ENCODE peak calls at places on chromosomes 6 and 20, in ten cellular contexts. Q, M, S, K, Z, E, G, N, H and L are unnamed samples.

GRCh38 chr6:119308048-119308570 is 41.5 kb downstream of the MAN1A1 start:
- DNase-seq in Q (no peak), M (peak), S (peak), K (no peak), Z (no peak), E (peak), G (no peak), N (no peak), H (peak), L (no peak)

GRCh38 chr6:160462551-160463109 is 114.5 kb downstream of the SLC22A3 start:
- DNase-seq in Q (no peak), M (peak), S (peak), K (peak), Z (no peak), E (peak), G (no peak), N (no peak), H (peak), L (no peak)

GRCh38 chr20:31517373-31517772 is 3.1 kb downstream of the HM13 start:
- DNase-seq in Q (peak), M (peak), S (peak), K (no peak), Z (peak), E (peak), G (peak), N (peak), H (peak), L (peak)

GRCh38 chr20:8330785-8331699 is 199.0 kb downstream of the PLCB1 start:
- DNase-seq in Q (no peak), M (no peak), S (no peak), K (no peak), Z (no peak), E (no peak), G (no peak), N (no peak), H (no peak), L (no peak)

GRCh38 chr20:47233333-47234188 is 122.9 kb downstream of the ZMYND8 start:
- DNase-seq in Q (no peak), M (peak), S (no peak), K (no peak), Z (no peak), E (peak), G (no peak), N (no peak), H (peak), L (no peak)

GRCh38 chr20:38113401-38114325 is 51.4 kb downstream of the TGM2 start:
- DNase-seq in Q (peak), M (no peak), S (no peak), K (no peak), Z (no peak), E (no peak), G (no peak), N (peak), H (no peak), L (no peak)

GRCh38 chr6:157272372-157272771 is 50.9 kb downstream of the TMEM242 start:
- DNase-seq in Q (no peak), M (no peak), S (no peak), K (no peak), Z (no peak), E (no peak), G (no peak), N (no peak), H (no peak), L (peak)

GRCh38 chr6:10837997-10838793 is at the start of gene MAK:
- DNase-seq in Q (peak), M (peak), S (peak), K (peak), Z (peak), E (peak), G (peak), N (peak), H (peak), L (peak)

GRCh38 chr6:105095139-105095538 is 84.7 kb downstream of the POPDC3 start:
- DNase-seq in Q (no peak), M (no peak), S (no peak), K (no peak), Z (no peak), E (no peak), G (no peak), N (no peak), H (no peak), L (no peak)

GRCh38 chr6:123655520-123656306 is 19.0 kb upstream of the TRDN start:
- DNase-seq in Q (no peak), M (no peak), S (no peak), K (peak), Z (no peak), E (peak), G (no peak), N (no peak), H (peak), L (no peak)

GRCh38 chr20:35952480-35953410 is 1.6 kb downstream of the SCAND1 start:
- DNase-seq in Q (no peak), M (peak), S (no peak), K (no peak), Z (peak), E (peak), G (no peak), N (no peak), H (peak), L (peak)

GRCh38 chr6:34839696-34840352 is 47.9 kb downstream of the BLTP3A start:
- DNase-seq in Q (no peak), M (peak), S (no peak), K (no peak), Z (no peak), E (no peak), G (no peak), N (no peak), H (peak), L (no peak)

GRCh38 chr6:41184761-41185160 is 16.2 kb downstream of the TREML2 start:
- DNase-seq in Q (no peak), M (no peak), S (no peak), K (no peak), Z (no peak), E (no peak), G (no peak), N (no peak), H (no peak), L (no peak)

GRCh38 chr20:20192366-20192765 is 140.0 kb downstream of the CFAP61 start:
- DNase-seq in Q (no peak), M (no peak), S (no peak), K (no peak), Z (no peak), E (no peak), G (no peak), N (no peak), H (no peak), L (no peak)

GRCh38 chr6:142481466-142481865 is 179.7 kb downstream of the ADGRG6 start:
- DNase-seq in Q (no peak), M (no peak), S (no peak), K (no peak), Z (no peak), E (no peak), G (no peak), N (no peak), H (no peak), L (no peak)

GRCh38 chr20:61919239-61919638 is 146.4 kb downstream of the TAF4 start:
- DNase-seq in Q (no peak), M (no peak), S (no peak), K (no peak), Z (no peak), E (no peak), G (no peak), N (no peak), H (no peak), L (no peak)

GRCh38 chr20:62872184-62872862 is 10.7 kb upstream of the TCFL5 start:
- DNase-seq in Q (no peak), M (no peak), S (no peak), K (no peak), Z (no peak), E (no peak), G (no peak), N (no peak), H (no peak), L (no peak)

GRCh38 chr20:19918965-19919329 is 98.2 kb upstream of the NAA20 start:
- DNase-seq in Q (no peak), M (no peak), S (peak), K (no peak), Z (no peak), E (no peak), G (no peak), N (peak), H (no peak), L (no peak)

GRCh38 chr20:3430376-3431069 is 23.1 kb upstream of the DNAAF9 start:
- DNase-seq in Q (peak), M (no peak), S (no peak), K (peak), Z (no peak), E (no peak), G (peak), N (no peak), H (no peak), L (no peak)

GRCh38 chr6:142913511-142914047 is 31.4 kb downstream of the HIVEP2 start:
- DNase-seq in Q (no peak), M (no peak), S (no peak), K (peak), Z (no peak), E (no peak), G (no peak), N (no peak), H (no peak), L (no peak)

GRCh38 chr20:9615766-9616454 is 101.5 kb downstream of the LAMP5 start:
- DNase-seq in Q (no peak), M (no peak), S (no peak), K (peak), Z (no peak), E (no peak), G (no peak), N (no peak), H (no peak), L (no peak)

GRCh38 chr6:7114744-7115451 is 7.1 kb downstream of the RREB1 start:
- DNase-seq in Q (no peak), M (no peak), S (no peak), K (no peak), Z (no peak), E (no peak), G (no peak), N (no peak), H (no peak), L (no peak)

GRCh38 chr6:7115452-7116223 is 7.9 kb downstream of the RREB1 start:
- DNase-seq in Q (no peak), M (no peak), S (no peak), K (no peak), Z (peak), E (no peak), G (no peak), N (no peak), H (peak), L (no peak)

GRCh38 chr6:7111095-7111690 is 3.4 kb downstream of the RREB1 start:
- DNase-seq in Q (no peak), M (no peak), S (no peak), K (no peak), Z (no peak), E (no peak), G (no peak), N (no peak), H (no peak), L (no peak)

GRCh38 chr6:7110092-7110792 is 2.5 kb downstream of the RREB1 start:
- DNase-seq in Q (no peak), M (no peak), S (no peak), K (no peak), Z (no peak), E (no peak), G (no peak), N (no peak), H (no peak), L (no peak)

GRCh38 chr6:7112741-7113313 is 5.1 kb downstream of the RREB1 start:
- DNase-seq in Q (peak), M (no peak), S (no peak), K (peak), Z (peak), E (no peak), G (no peak), N (no peak), H (no peak), L (no peak)
- H3K4me3 ChIP-seq in Q (peak), M (no peak), S (no peak), K (peak), Z (no peak), E (no peak), G (no peak), N (no peak), H (no peak), L (no peak)

DNA sequence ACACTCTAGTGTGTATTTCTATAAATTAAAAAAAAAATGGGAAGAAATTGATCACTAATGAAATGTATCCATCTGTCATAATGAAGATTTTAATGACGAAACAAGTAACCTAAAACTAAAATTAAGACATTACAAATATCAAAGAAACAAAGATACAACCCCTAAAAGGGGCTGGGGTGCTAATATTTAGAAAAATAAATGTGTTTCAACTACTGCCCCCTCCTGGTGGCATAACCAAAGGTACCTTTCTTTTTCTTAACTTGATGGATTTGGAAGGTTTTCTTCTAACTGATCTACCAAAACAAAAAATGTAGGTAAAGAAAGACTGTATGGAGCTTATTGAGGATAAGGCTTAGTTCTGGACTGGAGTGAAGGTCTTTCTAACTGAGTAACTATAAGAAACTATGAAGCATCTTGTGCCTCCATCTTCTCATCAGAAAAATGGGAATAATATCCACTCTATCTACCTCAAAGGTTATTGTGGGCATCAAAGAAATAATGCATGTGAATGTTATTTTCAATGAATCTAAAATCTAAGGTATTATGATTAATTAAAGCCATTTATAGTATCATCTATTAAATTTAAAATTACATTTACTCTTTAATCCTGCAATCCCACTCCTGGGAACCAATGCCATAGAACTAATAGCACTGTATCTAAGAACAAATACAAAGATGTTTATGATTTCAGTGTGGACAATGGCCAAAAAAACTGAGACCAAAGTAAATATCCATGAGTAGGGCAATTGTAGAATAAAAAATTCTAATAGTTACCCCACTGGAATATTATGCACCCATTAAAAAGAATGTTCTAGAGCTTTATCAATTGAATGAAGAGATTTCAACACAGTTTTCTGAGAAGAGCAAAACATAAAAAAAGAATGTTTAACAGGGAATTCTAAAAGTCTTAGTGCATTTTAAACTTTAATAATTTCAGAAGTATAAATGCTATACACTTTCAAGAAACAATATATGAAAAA is 117.2 kb downstream of the BACH2 start:
- DNase-seq in Q (no peak), M (no peak), S (no peak), K (no peak), Z (no peak), E (peak), G (no peak), N (no peak), H (peak), L (no peak)
- TF ChIP-seq CTCF in Q (no peak), M (peak), S (peak), K (peak), Z (peak), E (peak), G (peak), N (peak), H (peak), L (no peak)

GRCh38 chr6:33628401-33628964 is 7.4 kb downstream of the ITPR3 start:
- DNase-seq in Q (no peak), M (no peak), S (no peak), K (no peak), Z (no peak), E (no peak), G (peak), N (no peak), H (no peak), L (no peak)
- H3K4me3 ChIP-seq in Q (no peak), M (no peak), S (no peak), K (no peak), Z (no peak), E (no peak), G (no peak), N (no peak), H (no peak), L (no peak)

GRCh38 chr6:132261354-132261753 is 139.9 kb downstream of the MOXD1 start:
- DNase-seq in Q (no peak), M (peak), S (no peak), K (no peak), Z (no peak), E (no peak), G (no peak), N (no peak), H (peak), L (no peak)

GRCh38 chr6:132257561-132257960 is 143.7 kb downstream of the MOXD1 start:
- DNase-seq in Q (no peak), M (peak), S (no peak), K (no peak), Z (no peak), E (no peak), G (no peak), N (no peak), H (no peak), L (no peak)

GRCh38 chr6:132256457-132256856 is 144.8 kb downstream of the MOXD1 start:
- DNase-seq in Q (no peak), M (no peak), S (no peak), K (no peak), Z (no peak), E (no peak), G (no peak), N (no peak), H (no peak), L (no peak)

GRCh38 chr6:132264101-132264500 is 137.2 kb downstream of the MOXD1 start:
- DNase-seq in Q (no peak), M (no peak), S (no peak), K (no peak), Z (no peak), E (no peak), G (no peak), N (no peak), H (no peak), L (no peak)

DNA sequence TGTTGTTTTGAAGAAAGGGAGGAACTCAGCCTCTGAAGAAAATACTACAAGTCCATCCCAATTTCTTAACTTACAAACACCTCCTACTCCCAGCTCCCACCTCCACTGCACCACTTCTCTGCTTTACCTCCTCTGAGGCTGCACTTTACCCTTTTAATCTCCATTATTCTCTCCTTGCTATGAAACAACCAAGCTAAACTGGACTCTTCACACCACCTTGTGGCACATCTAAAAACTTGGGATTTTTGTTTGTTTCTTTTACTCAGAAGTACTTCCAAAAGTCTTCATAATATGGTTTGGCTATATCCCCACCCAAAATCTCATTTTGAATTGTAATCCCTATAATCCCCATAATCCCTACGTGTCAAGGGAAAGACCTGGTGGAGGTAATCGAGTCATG is 142.2 kb downstream of the MOXD1 start:
- DNase-seq in Q (no peak), M (peak), S (peak), K (no peak), Z (no peak), E (peak), G (no peak), N (no peak), H (peak), L (no peak)
- TF ChIP-seq CTCF in Q (no peak), M (peak), S (peak), K (no peak), Z (no peak), E (peak), G (peak), N (peak), H (peak), L (no peak)

DNA sequence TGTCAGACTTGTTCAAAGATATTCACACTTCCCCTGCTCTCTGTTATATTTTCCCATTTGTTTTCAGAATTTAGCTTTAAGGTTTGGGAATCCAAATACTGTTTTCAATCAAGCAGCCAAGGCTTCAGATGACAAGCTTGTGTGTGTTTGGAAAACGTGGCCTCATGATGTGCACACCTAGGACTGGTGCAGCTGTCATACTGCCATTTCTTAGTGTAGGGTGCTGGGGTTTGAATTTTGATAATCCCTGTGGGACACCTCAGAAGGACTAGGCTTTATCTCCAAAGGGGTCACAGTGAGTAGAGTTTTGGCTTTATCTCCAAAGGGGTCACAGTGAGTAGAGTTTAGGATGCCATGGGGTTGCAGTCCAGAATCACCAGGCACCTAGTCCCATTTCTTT is 65.3 kb upstream of the JAG1 start:
- DNase-seq in Q (no peak), M (no peak), S (no peak), K (no peak), Z (no peak), E (no peak), G (no peak), N (no peak), H (no peak), L (no peak)
- H3K4me3 ChIP-seq in Q (peak), M (peak), S (no peak), K (no peak), Z (peak), E (peak), G (peak), N (peak), H (no peak), L (no peak)

GRCh38 chr6:138402833-138403187 is 1.2 kb upstream of the HEBP2 start:
- DNase-seq in Q (no peak), M (no peak), S (no peak), K (no peak), Z (no peak), E (no peak), G (no peak), N (no peak), H (no peak), L (no peak)

GRCh38 chr6:138404666-138405337 is 779 bp downstream of the HEBP2 start:
- DNase-seq in Q (no peak), M (no peak), S (no peak), K (no peak), Z (peak), E (peak), G (peak), N (no peak), H (no peak), L (no peak)

GRCh38 chr6:138401960-138402832 is 1.8 kb upstream of the HEBP2 start:
- DNase-seq in Q (no peak), M (no peak), S (no peak), K (no peak), Z (no peak), E (no peak), G (no peak), N (no peak), H (no peak), L (no peak)

GRCh38 chr6:138403801-138404665 is at the start of gene HEBP2:
- DNase-seq in Q (peak), M (peak), S (peak), K (peak), Z (peak), E (peak), G (peak), N (peak), H (peak), L (peak)

GRCh38 chr6:138403324-138403800 is 661 bp upstream of the HEBP2 start:
- DNase-seq in Q (peak), M (no peak), S (no peak), K (peak), Z (no peak), E (peak), G (peak), N (peak), H (no peak), L (no peak)
- TF ChIP-seq CTCF in Q (peak), M (peak), S (peak), K (peak), Z (no peak), E (no peak), G (no peak), N (no peak), H (no peak), L (no peak)

DNA sequence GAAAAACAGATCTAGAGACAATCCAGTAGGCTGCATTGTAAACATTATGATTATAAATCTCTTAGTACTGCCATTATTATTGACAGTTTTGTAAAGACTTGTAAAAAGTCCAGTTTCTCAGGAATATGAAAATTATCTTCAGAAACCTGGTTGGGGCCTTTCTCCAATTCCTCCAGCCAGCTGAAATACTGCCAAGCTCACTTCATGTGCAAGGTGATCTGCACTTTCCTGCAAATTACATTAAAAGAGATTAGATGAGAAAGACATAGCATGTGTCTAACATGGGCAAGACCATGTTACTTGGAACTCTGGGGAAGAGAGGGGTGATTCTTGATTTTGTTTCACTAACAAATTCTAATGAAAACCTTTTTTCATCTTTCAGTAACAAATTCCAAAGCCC is 24.0 kb downstream of the PGM3 start:
- DNase-seq in Q (no peak), M (no peak), S (no peak), K (no peak), Z (no peak), E (no peak), G (no peak), N (no peak), H (no peak), L (no peak)
- H3K4me3 ChIP-seq in Q (no peak), M (no peak), S (no peak), K (no peak), Z (no peak), E (no peak), G (no peak), N (no peak), H (no peak), L (no peak)